ENCODE peak calls at places on chromosomes 6 and 20, in eight cellular contexts. K, E, T, N, X, B, D and S are unnamed samples.

GRCh38 chr6:117605169-117605826 is 3.0 kb upstream of the GOPC start:
- DNase-seq in K (peak), E (peak), T (peak), N (peak), X (peak), B (peak), D (peak), S (no peak)

GRCh38 chr20:60446273-60447111 is 488.3 kb downstream of the CDH26 start:
- DNase-seq in K (no peak), E (peak), T (no peak), N (no peak), X (no peak), B (no peak), D (no peak), S (no peak)

GRCh38 chr20:24131684-24132083 is 143.1 kb upstream of the GGTLC1 start:
- DNase-seq in K (no peak), E (no peak), T (no peak), N (no peak), X (no peak), B (no peak), D (no peak), S (no peak)

GRCh38 chr20:62032606-62033368 is 32.9 kb downstream of the TAF4 start:
- DNase-seq in K (no peak), E (no peak), T (no peak), N (no peak), X (no peak), B (no peak), D (no peak), S (no peak)

GRCh38 chr6:126614642-126615504 is 275.0 kb downstream of the CENPW start:
- DNase-seq in K (no peak), E (no peak), T (no peak), N (no peak), X (no peak), B (no peak), D (no peak), S (no peak)

GRCh38 chr6:169316651-169317050 is 63.0 kb upstream of the THBS2 start:
- DNase-seq in K (no peak), E (no peak), T (no peak), N (no peak), X (peak), B (no peak), D (no peak), S (no peak)

GRCh38 chr6:145373826-145374225 is 361.5 kb downstream of the EPM2A start:
- DNase-seq in K (no peak), E (no peak), T (no peak), N (no peak), X (no peak), B (no peak), D (no peak), S (no peak)

GRCh38 chr6:158703121-158703839 is 53.4 kb downstream of the SYTL3 start:
- DNase-seq in K (no peak), E (no peak), T (no peak), N (no peak), X (no peak), B (no peak), D (no peak), S (no peak)

GRCh38 chr20:10137032-10137431 is 81.6 kb upstream of the SNAP25 start:
- DNase-seq in K (no peak), E (no peak), T (no peak), N (no peak), X (no peak), B (no peak), D (no peak), S (no peak)

GRCh38 chr6:28542440-28543293 is 17.0 kb downstream of the GPX5 start:
- DNase-seq in K (peak), E (peak), T (peak), N (peak), X (peak), B (no peak), D (peak), S (no peak)